ENCODE peak calls at places on chromosomes 5 and 9, in nine cellular contexts. U, Z, K, L, S, Q, F, J and M are unnamed samples.

GRCh38 chr5:54900906-54901725 is 84.3 kb downstream of the ESM1 start:
- DNase-seq in U (no peak), Z (no peak), K (peak), L (no peak), S (no peak), Q (peak), F (no peak), J (peak), M (no peak)

GRCh38 chr5:56078675-56079500 is 84.1 kb upstream of the IL6ST start:
- DNase-seq in U (no peak), Z (no peak), K (no peak), L (no peak), S (no peak), Q (no peak), F (no peak), J (peak), M (no peak)

GRCh38 chr9:128091144-128091543 is 23.1 kb downstream of the SLC25A25 start:
- DNase-seq in U (no peak), Z (no peak), K (peak), L (peak), S (no peak), Q (peak), F (no peak), J (peak), M (peak)

GRCh38 chr5:131462479-131462878 is 172.6 kb downstream of the RAPGEF6 start:
- DNase-seq in U (no peak), Z (no peak), K (no peak), L (no peak), S (no peak), Q (no peak), F (no peak), J (no peak), M (no peak)

GRCh38 chr5:121053055-121053985 is 589.2 kb downstream of the PRR16 start:
- DNase-seq in U (no peak), Z (no peak), K (no peak), L (no peak), S (no peak), Q (no peak), F (no peak), J (no peak), M (no peak)

GRCh38 chr5:160359816-160360215 is 10.6 kb downstream of the C1QTNF2 start:
- DNase-seq in U (no peak), Z (no peak), K (no peak), L (no peak), S (no peak), Q (no peak), F (no peak), J (peak), M (no peak)

GRCh38 chr9:35996358-35996970 is 38.5 kb upstream of the OR2S2 start:
- DNase-seq in U (no peak), Z (no peak), K (peak), L (no peak), S (no peak), Q (no peak), F (no peak), J (no peak), M (no peak)

GRCh38 chr5:54895816-54896341 is 89.5 kb downstream of the ESM1 start:
- DNase-seq in U (no peak), Z (no peak), K (peak), L (no peak), S (no peak), Q (peak), F (no peak), J (no peak), M (no peak)

GRCh38 chr9:72899734-72900477 is 52.9 kb downstream of the ALDH1A1 start:
- DNase-seq in U (no peak), Z (no peak), K (no peak), L (no peak), S (no peak), Q (no peak), F (no peak), J (no peak), M (no peak)

GRCh38 chr5:1431021-1431811 is 14.0 kb downstream of the SLC6A3 start:
- DNase-seq in U (no peak), Z (no peak), K (no peak), L (peak), S (no peak), Q (no peak), F (no peak), J (no peak), M (no peak)

GRCh38 chr9:105187781-105188180 is 56.7 kb upstream of the SLC44A1 start:
- DNase-seq in U (no peak), Z (no peak), K (peak), L (no peak), S (no peak), Q (peak), F (no peak), J (no peak), M (no peak)

GRCh38 chr9:105901514-105902109 is 207.3 kb downstream of the TMEM38B start:
- DNase-seq in U (peak), Z (peak), K (peak), L (no peak), S (no peak), Q (no peak), F (peak), J (no peak), M (peak)

GRCh38 chr9:123424552-123425225 is 68.7 kb downstream of the CRB2 start:
- DNase-seq in U (no peak), Z (no peak), K (no peak), L (no peak), S (no peak), Q (no peak), F (no peak), J (no peak), M (no peak)

GRCh38 chr5:40432836-40433235 is 246.9 kb upstream of the PTGER4 start:
- DNase-seq in U (no peak), Z (no peak), K (no peak), L (no peak), S (no peak), Q (no peak), F (no peak), J (no peak), M (no peak)

GRCh38 chr5:144368556-144368955 is 197.9 kb downstream of the KCTD16 start:
- DNase-seq in U (no peak), Z (no peak), K (peak), L (no peak), S (no peak), Q (peak), F (no peak), J (no peak), M (no peak)

GRCh38 chr5:96381526-96381925 is 51.5 kb downstream of the PCSK1 start:
- DNase-seq in U (no peak), Z (no peak), K (peak), L (no peak), S (no peak), Q (no peak), F (no peak), J (no peak), M (no peak)

GRCh38 chr9:131781069-131781468 is 41.2 kb upstream of the RAPGEF1 start:
- DNase-seq in U (no peak), Z (no peak), K (peak), L (no peak), S (no peak), Q (no peak), F (no peak), J (no peak), M (no peak)

GRCh38 chr9:119412399-119412798 is 43.2 kb upstream of the BRINP1 start:
- DNase-seq in U (no peak), Z (peak), K (no peak), L (no peak), S (no peak), Q (no peak), F (no peak), J (no peak), M (no peak)

GRCh38 chr5:172417983-172418630 is 36.2 kb downstream of the SH3PXD2B start:
- DNase-seq in U (no peak), Z (peak), K (peak), L (peak), S (peak), Q (peak), F (no peak), J (peak), M (no peak)

GRCh38 chr9:76557674-76558073 is 98.7 kb downstream of the GCNT1 start:
- DNase-seq in U (no peak), Z (no peak), K (no peak), L (no peak), S (no peak), Q (no peak), F (no peak), J (no peak), M (no peak)

GRCh38 chr9:37751186-37751585 is 2.4 kb upstream of the TRMT10B start:
- DNase-seq in U (no peak), Z (no peak), K (no peak), L (no peak), S (no peak), Q (no peak), F (no peak), J (no peak), M (no peak)

GRCh38 chr9:37752646-37753488 is 738 bp upstream of the TRMT10B start:
- DNase-seq in U (no peak), Z (no peak), K (no peak), L (no peak), S (no peak), Q (no peak), F (no peak), J (no peak), M (no peak)

GRCh38 chr9:37758747-37759146 is 5.1 kb downstream of the TRMT10B start:
- DNase-seq in U (no peak), Z (no peak), K (no peak), L (no peak), S (no peak), Q (no peak), F (no peak), J (no peak), M (no peak)

GRCh38 chr9:37749129-37749528 is 4.5 kb upstream of the TRMT10B start:
- DNase-seq in U (no peak), Z (no peak), K (no peak), L (no peak), S (no peak), Q (no peak), F (no peak), J (no peak), M (no peak)

GRCh38 chr9:37753489-37754190 is at the start of gene TRMT10B:
- DNase-seq in U (peak), Z (peak), K (peak), L (peak), S (peak), Q (no peak), F (peak), J (peak), M (peak)
- TF ChIP-seq CTCF in U (no peak), Z (no peak), K (no peak), L (no peak), S (no peak), Q (no peak), F (no peak), J (peak), M (peak)

GRCh38 chr5:168337361-168337760 is 45.9 kb downstream of the WWC1 start:
- DNase-seq in U (no peak), Z (no peak), K (no peak), L (no peak), S (no peak), Q (no peak), F (no peak), J (no peak), M (no peak)

GRCh38 chr5:168340487-168340886 is 49.0 kb downstream of the WWC1 start:
- DNase-seq in U (no peak), Z (no peak), K (no peak), L (no peak), S (no peak), Q (no peak), F (no peak), J (no peak), M (no peak)

GRCh38 chr5:168341178-168341577 is 49.7 kb downstream of the WWC1 start:
- DNase-seq in U (no peak), Z (no peak), K (no peak), L (no peak), S (no peak), Q (no peak), F (no peak), J (no peak), M (no peak)

GRCh38 chr5:168342151-168342825 is 50.8 kb downstream of the WWC1 start:
- DNase-seq in U (no peak), Z (no peak), K (no peak), L (no peak), S (no peak), Q (no peak), F (no peak), J (no peak), M (no peak)

GRCh38 chr5:168339151-168340140 is 48.0 kb downstream of the WWC1 start:
- DNase-seq in U (no peak), Z (no peak), K (no peak), L (no peak), S (no peak), Q (no peak), F (no peak), J (no peak), M (no peak)
- TF ChIP-seq CTCF in U (no peak), Z (no peak), K (peak), L (no peak), S (no peak), Q (no peak), F (peak), J (no peak), M (no peak)

GRCh38 chr5:122921826-122922225 is 76.4 kb downstream of the SNX24 start:
- DNase-seq in U (no peak), Z (no peak), K (peak), L (no peak), S (no peak), Q (peak), F (no peak), J (no peak), M (no peak)
- TF ChIP-seq CTCF in U (no peak), Z (no peak), K (no peak), L (no peak), S (no peak), Q (no peak), F (no peak), J (no peak), M (no peak)

DNA sequence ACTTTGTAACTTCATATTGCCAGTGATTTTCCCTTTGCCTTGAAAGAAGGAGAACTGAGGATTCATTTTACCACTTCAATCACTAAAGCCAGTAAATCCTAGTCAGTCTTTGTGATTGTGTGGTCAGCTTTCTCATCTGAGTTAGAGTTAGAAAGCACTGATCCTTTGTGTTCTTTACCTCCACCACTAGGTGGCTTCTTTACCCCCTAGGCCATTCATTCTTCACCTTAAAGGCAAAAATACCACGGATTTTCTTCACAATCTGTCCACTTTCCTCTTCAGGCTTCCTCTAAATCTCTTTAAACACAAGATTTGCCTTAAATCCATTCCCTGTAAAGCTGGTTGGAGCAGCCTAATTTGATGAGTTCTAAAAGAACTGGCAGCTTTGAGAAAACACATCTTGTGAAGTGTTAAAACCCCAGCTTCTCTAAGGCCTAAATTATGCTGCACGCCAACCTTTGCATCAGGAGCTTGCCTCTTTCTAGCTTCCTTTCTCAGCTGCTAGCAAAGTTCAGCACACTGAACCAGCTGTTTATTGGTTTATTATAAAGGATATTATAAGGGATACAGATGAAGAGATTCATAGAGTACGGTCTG is 20.4 kb downstream of the BDP1 start:
- DNase-seq in U (peak), Z (no peak), K (peak), L (no peak), S (no peak), Q (no peak), F (no peak), J (no peak), M (no peak)
- TF ChIP-seq CTCF in U (peak), Z (peak), K (peak), L (peak), S (peak), Q (peak), F (peak), J (peak), M (peak)